ENCODE peak calls at places on chromosome 21, in four cellular contexts. Z is DND-41, C is K562, D is IMR-90. H is an unnamed sample. For H3K9me3, the result is how much of the 10 kb centered on the place peaks cover.

GRCh38 chr21:32122082-32122481 is 156.8 kb downstream of the MIS18A start:
- DNase-seq in Z (no peak), C (no peak), D (no peak), H (no peak)

GRCh38 chr21:34642211-34643075 is 26.4 kb upstream of the CLIC6 start:
- DNase-seq in Z (no peak), C (no peak), D (peak), H (peak)

GRCh38 chr21:32658524-32658923 is 46.3 kb upstream of the CFAP298 start:
- DNase-seq in Z (no peak), C (no peak), D (no peak), H (no peak)

GRCh38 chr21:36700961-36701911 is 2.3 kb downstream of the SIM2 start:
- DNase-seq in Z (peak), C (no peak), D (no peak), H (no peak)

GRCh38 chr21:17911628-17912027 is 92.5 kb upstream of the C21orf91 start:
- DNase-seq in Z (no peak), C (no peak), D (peak), H (no peak)

GRCh38 chr21:37047079-37047478 is 25.8 kb downstream of the PIGP start:
- DNase-seq in Z (no peak), C (no peak), D (no peak), H (no peak)

GRCh38 chr21:37762606-37763005 is 153.7 kb downstream of the KCNJ6 start:
- DNase-seq in Z (no peak), C (no peak), D (no peak), H (no peak)

GRCh38 chr21:16378570-16378969 is 648.8 kb downstream of the USP25 start:
- DNase-seq in Z (no peak), C (no peak), D (no peak), H (no peak)

GRCh38 chr21:15363921-15364320 is 299.1 kb upstream of the NRIP1 start:
- DNase-seq in Z (no peak), C (no peak), D (no peak), H (no peak)

GRCh38 chr21:25097648-25098047 is 509.6 kb downstream of the MRPL39 start:
- DNase-seq in Z (no peak), C (no peak), D (no peak), H (no peak)

GRCh38 chr21:33443174-33443573 is 36.6 kb downstream of the TMEM50B start:
- DNase-seq in Z (no peak), C (no peak), D (no peak), H (no peak)

GRCh38 chr21:15022608-15023261 is 42.1 kb downstream of the NRIP1 start:
- DNase-seq in Z (no peak), C (no peak), D (peak), H (no peak)

GRCh38 chr21:31284797-31285397 is 59.2 kb downstream of the TIAM1 start:
- DNase-seq in Z (peak), C (no peak), D (peak), H (no peak)

GRCh38 chr21:34889537-34890257 is 159.4 kb downstream of the RUNX1 start:
- DNase-seq in Z (peak), C (peak), D (peak), H (peak)

GRCh38 chr21:32216293-32216692 is 62.6 kb downstream of the MIS18A start:
- DNase-seq in Z (no peak), C (no peak), D (no peak), H (no peak)

GRCh38 chr21:17679002-17679600 is 66.4 kb upstream of the BTG3 start:
- DNase-seq in Z (no peak), C (peak), D (peak), H (peak)

GRCh38 chr21:45378258-45378966 is 26.6 kb upstream of the COL18A1 start:
- DNase-seq in Z (no peak), C (no peak), D (peak), H (no peak)

GRCh38 chr21:36709868-36710728 is 11.2 kb downstream of the SIM2 start:
- DNase-seq in Z (no peak), C (no peak), D (no peak), H (no peak)

GRCh38 chr21:45405271-45405818 is 380 bp downstream of the COL18A1 start:
- DNase-seq in Z (no peak), C (peak), D (peak), H (no peak)

GRCh38 chr21:46388206-46388880 is 64.4 kb downstream of the PCNT start:
- DNase-seq in Z (no peak), C (no peak), D (no peak), H (no peak)

GRCh38 chr21:29092102-29092959 is 18.9 kb upstream of the CCT8 start:
- DNase-seq in Z (no peak), C (no peak), D (peak), H (no peak)

GRCh38 chr21:26123012-26123411 is 47.6 kb downstream of the APP start:
- DNase-seq in Z (no peak), C (no peak), D (peak), H (no peak)

GRCh38 chr21:45818276-45818903 is 163.2 kb upstream of the COL6A1 start:
- DNase-seq in Z (no peak), C (peak), D (peak), H (no peak)

GRCh38 chr21:44982558-44983244 is 42.9 kb downstream of the SLX9 start:
- DNase-seq in Z (no peak), C (no peak), D (peak), H (no peak)

GRCh38 chr21:45042664-45043161 is 31.7 kb upstream of the ADARB1 start:
- DNase-seq in Z (no peak), C (no peak), D (no peak), H (no peak)

GRCh38 chr21:14901482-14901958 is 163.3 kb downstream of the NRIP1 start:
- DNase-seq in Z (peak), C (no peak), D (peak), H (no peak)

GRCh38 chr21:45282283-45283018 is 5.2 kb downstream of the POFUT2 start:
- DNase-seq in Z (no peak), C (no peak), D (no peak), H (no peak)

GRCh38 chr21:26444646-26445045 is 128.4 kb downstream of the CYYR1 start:
- DNase-seq in Z (no peak), C (no peak), D (no peak), H (no peak)

GRCh38 chr21:25487046-25487594 is 120.2 kb downstream of the MRPL39 start:
- DNase-seq in Z (no peak), C (no peak), D (no peak), H (no peak)

DNA sequence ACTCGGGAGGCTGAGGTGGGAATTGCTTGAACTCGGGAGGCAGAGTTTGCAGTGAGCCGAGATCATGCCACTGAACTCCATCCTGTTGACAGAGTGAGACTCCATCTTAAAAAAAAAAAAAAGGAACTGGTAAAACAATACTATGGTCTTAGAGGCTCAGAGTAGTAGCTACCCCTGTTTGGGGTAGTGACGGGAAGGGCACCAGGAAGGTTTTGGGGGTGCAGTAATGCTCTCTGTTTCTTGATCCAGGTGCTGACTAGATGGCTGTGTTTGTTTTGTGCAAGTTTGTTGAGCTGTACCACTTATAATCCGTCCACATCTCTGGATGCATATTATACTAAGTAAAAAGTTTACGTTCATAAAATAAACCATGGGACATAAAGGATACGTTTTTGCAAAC is 765.8 kb upstream of the TPTE start:
- DNase-seq in Z (no peak), C (no peak), D (no peak), H (no peak)
- H3K9me3 ChIP-seq in Z (under half), C (under half), D (under half), H (under half)

GRCh38 chr21:42066521-42066920 is 4.6 kb upstream of the UMODL1 start:
- DNase-seq in Z (no peak), C (no peak), D (no peak), H (no peak)
- H3K9ac ChIP-seq in Z (no peak), C (no peak), D (no peak), H (no peak)

GRCh38 chr21:43585514-43585913 is 73.8 kb downstream of the HSF2BP start:
- DNase-seq in Z (no peak), C (no peak), D (no peak), H (no peak)
- H2AFZ ChIP-seq in Z (no peak), C (no peak), D (no peak), H (no peak)

DNA sequence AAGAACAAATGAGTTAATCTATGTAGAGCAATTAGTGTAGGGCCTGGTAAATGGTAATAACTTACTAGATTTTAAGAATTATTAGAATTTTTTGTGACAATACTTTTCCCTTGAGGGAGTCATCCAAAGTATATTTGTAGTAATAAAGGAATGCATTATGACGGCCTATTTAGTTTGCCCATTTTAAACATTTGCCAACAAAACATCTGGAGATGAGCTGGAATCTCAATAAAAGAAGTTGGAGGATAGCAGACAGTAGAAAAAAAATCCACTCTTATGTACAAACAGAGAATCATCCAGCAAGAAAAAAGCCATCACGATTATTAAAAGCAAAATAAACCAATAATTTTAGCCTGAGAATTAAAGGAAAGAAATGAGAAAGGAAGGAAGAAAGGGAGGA is 567.3 kb upstream of the ADAMTS5 start:
- DNase-seq in Z (no peak), C (no peak), D (no peak), H (no peak)
- H3K9me3 ChIP-seq in Z (under half), C (under half), D (under half), H (under half)

H was measured in MM.1S.